ENCODE peak calls at places on chromosome 6, in eight cellular contexts. N is endothelial cell of umbilical vein, W is vagina, H is ovary, L is stomach, Z is GM12878, A is body of pancreas, B is H1. S is an unnamed sample.
A peak's percentile ranks its signal among the peaks of the same experiment; 100 is the strongest.

GRCh38 chr6:168890306-168890995 is 363.2 kb downstream of the THBS2 start:
- DNase-seq in H (no peak), B (no peak), W (no peak), A (no peak), N (no peak), L (no peak), Z (no peak), S (no peak)

GRCh38 chr6:129893513-129894098 is 32.5 kb upstream of the TMEM244 start:
- DNase-seq in N (peak; percentile 58), B (no peak), H (no peak), L (no peak), A (no peak), W (no peak), Z (no peak), S (no peak)

GRCh38 chr6:113971786-113972185 is 838 bp upstream of the HDAC2 start:
- DNase-seq in H (no peak), A (no peak), N (no peak), L (no peak), B (no peak), Z (no peak), W (no peak), S (no peak)

GRCh38 chr6:167782698-167783517 is 43.8 kb upstream of the AFDN start:
- DNase-seq in N (no peak), L (no peak), H (no peak), W (no peak), A (no peak), Z (no peak), B (no peak), S (no peak)

GRCh38 chr6:108837236-108837971 is 10.8 kb upstream of the ARMC2 start:
- DNase-seq in L (no peak), Z (no peak), W (no peak), N (no peak), A (no peak), H (no peak), B (no peak), S (no peak)

GRCh38 chr6:63352587-63353281 is 33.0 kb upstream of the LGSN start:
- DNase-seq in A (peak; percentile 57), B (no peak), W (no peak), Z (peak; percentile 88), L (peak; percentile 45), N (peak; percentile 27), H (no peak), S (no peak)

GRCh38 chr6:112237644-112238043 is 16.7 kb downstream of the LAMA4 start:
- DNase-seq in L (peak; percentile 34), B (no peak), W (no peak), N (peak; percentile 53), H (peak; percentile 52), Z (no peak), A (no peak), S (no peak)

GRCh38 chr6:7909323-7910276 is 988 bp downstream of the TXNDC5 start:
- DNase-seq in L (peak; percentile 57), W (no peak), H (peak; percentile 30), Z (no peak), N (peak; percentile 84), A (peak; percentile 75), B (no peak), S (peak; percentile 91)

GRCh38 chr6:12241493-12242214 is 48.5 kb upstream of the EDN1 start:
- DNase-seq in L (no peak), N (no peak), A (no peak), Z (no peak), H (no peak), B (no peak), W (no peak), S (no peak)

GRCh38 chr6:119881416-119881815 is 531.9 kb upstream of the MAN1A1 start:
- DNase-seq in W (no peak), A (no peak), H (no peak), L (no peak), B (no peak), Z (no peak), N (no peak), S (no peak)

GRCh38 chr6:74073896-74074295 is 377.9 kb downstream of the CD109 start:
- DNase-seq in H (no peak), W (no peak), B (no peak), L (no peak), Z (no peak), A (no peak), N (no peak), S (no peak)

GRCh38 chr6:166382933-166383816 is at the start of gene MPC1:
- DNase-seq in H (peak; percentile 93), L (peak; percentile 98), A (peak; percentile 97), B (peak; percentile 88), N (peak; percentile 96), Z (peak; percentile 81), W (no peak), S (peak; percentile 98)

GRCh38 chr6:166382500-166382932 is 224 bp downstream of the MPC1 start:
- DNase-seq in L (no peak), A (no peak), Z (no peak), B (no peak), H (no peak), N (no peak), W (no peak), S (no peak)

GRCh38 chr6:166381381-166381732 is 1.4 kb downstream of the MPC1 start:
- DNase-seq in A (no peak), B (no peak), H (no peak), Z (no peak), W (no peak), N (no peak), L (no peak), S (no peak)

GRCh38 chr6:166379800-166380199 is 2.9 kb downstream of the MPC1 start:
- DNase-seq in W (no peak), H (no peak), N (peak; percentile 92), L (peak; percentile 75), A (peak; percentile 56), B (no peak), Z (no peak), S (no peak)

GRCh38 chr6:166381733-166382499 is 824 bp downstream of the MPC1 start:
- DNase-seq in L (peak; percentile 92), N (peak; percentile 31), Z (peak; percentile 42), A (peak; percentile 94), H (peak; percentile 32), B (no peak), W (no peak), S (peak; percentile 93)
- TF ChIP-seq POLR2A in L (no peak), N (no peak), Z (peak; percentile 54), A (peak; percentile 88), H (no peak), B (no peak), W (no peak), S (peak; percentile 57)

GRCh38 chr6:31687321-31687720 is 6.5 kb upstream of the LY6G5C start:
- DNase-seq in A (no peak), H (no peak), L (no peak), N (no peak), W (no peak), Z (no peak), B (no peak), S (no peak)
- H3K36me3 ChIP-seq in A (no peaks in the 10 kb centered on the region), H (no peaks in the 10 kb centered on the region), L (peaks cover 76% of the 10 kb centered on the region), N (peaks cover 34% of the 10 kb centered on the region), W (peaks cover 56% of the 10 kb centered on the region), Z (peaks cover 7% of the 10 kb centered on the region), B (peaks cover 23% of the 10 kb centered on the region), S (no peaks in the 10 kb centered on the region)

GRCh38 chr6:106048331-106048730 is 37.8 kb upstream of the PRDM1 start:
- DNase-seq in L (no peak), B (no peak), H (no peak), W (no peak), N (no peak), A (no peak), Z (no peak), S (no peak)
- H3K4me1 ChIP-seq in L (peaks cover 13% of the 10 kb centered on the region), B (peaks cover 3% of the 10 kb centered on the region), H (no peaks in the 10 kb centered on the region), W (no peaks in the 10 kb centered on the region), N (no peaks in the 10 kb centered on the region), A (no peaks in the 10 kb centered on the region), Z (no peaks in the 10 kb centered on the region), S (no peaks in the 10 kb centered on the region)

GRCh38 chr6:41500561-41500960 is 45.6 kb upstream of the FOXP4 start:
- DNase-seq in B (no peak), H (no peak), L (no peak), Z (no peak), W (no peak), A (no peak), N (no peak), S (no peak)

GRCh38 chr6:41502607-41503434 is 43.4 kb upstream of the FOXP4 start:
- DNase-seq in B (no peak), H (peak; percentile 25), N (no peak), Z (no peak), L (peak; percentile 40), A (no peak), W (no peak), S (no peak)

GRCh38 chr6:41497994-41498393 is 48.2 kb upstream of the FOXP4 start:
- DNase-seq in N (no peak), L (no peak), A (no peak), B (no peak), H (no peak), Z (no peak), W (no peak), S (no peak)

GRCh38 chr6:41497573-41497972 is 48.6 kb upstream of the FOXP4 start:
- DNase-seq in H (no peak), N (no peak), A (no peak), L (no peak), B (no peak), W (no peak), Z (no peak), S (no peak)

DNA sequence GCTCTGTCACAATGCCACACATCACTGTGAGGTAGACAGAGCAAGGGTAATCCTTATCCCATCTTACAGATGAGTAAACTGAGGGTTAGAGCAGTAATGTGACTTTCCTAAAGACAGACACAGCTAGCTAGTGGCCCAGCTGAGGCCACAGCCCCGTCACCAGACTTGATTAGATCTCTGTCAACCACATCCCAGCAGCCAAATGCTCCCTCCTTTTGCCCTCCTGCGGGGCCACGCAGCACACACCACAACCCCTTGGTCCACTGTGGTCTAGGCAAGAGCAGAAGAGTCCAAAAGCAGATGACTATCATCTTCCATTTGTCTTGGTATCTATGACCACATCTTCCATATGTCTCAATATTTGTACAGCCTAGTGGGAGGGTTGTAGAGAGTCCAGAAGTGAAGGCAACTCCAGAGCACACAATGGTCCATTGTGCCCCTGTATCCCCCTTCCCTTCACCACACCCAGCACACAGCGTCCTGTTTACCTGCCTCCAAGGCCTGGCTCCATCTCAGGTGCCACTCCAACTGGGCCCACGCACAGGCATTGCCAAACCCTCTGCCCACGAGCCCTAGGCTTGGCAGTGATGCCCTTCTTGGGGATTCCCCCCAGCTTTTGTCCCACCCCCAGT is 47.1 kb upstream of the FOXP4 start:
- DNase-seq in B (no peak), L (no peak), Z (no peak), W (no peak), N (no peak), H (no peak), A (no peak), S (no peak)
- TF ChIP-seq POLR2A in B (no peak), L (no peak), Z (no peak), W (no peak), N (no peak), H (no peak), A (no peak), S (no peak)

S was measured in right lobe of liver.